ENCODE peak calls at places on chromosomes 1 and 21, in five cellular contexts. X is endothelial cell of umbilical vein, D is AG04450, V is fibroblast of lung, I is ovary. J is an unnamed sample. For H3K9me3, the result is how much of the 10 kb centered on the place peaks cover.

GRCh38 chr1:209395169-209395568 is 188.3 kb upstream of the CAMK1G start:
- DNase-seq in V (no peak), D (no peak), I (no peak), X (no peak), J (no peak)

GRCh38 chr1:228198977-228199590 is 8.8 kb upstream of the OBSCN start:
- DNase-seq in D (no peak), I (no peak), V (no peak), X (no peak), J (no peak)

GRCh38 chr1:91104712-91105111 is 82.9 kb upstream of the ZNF644 start:
- DNase-seq in I (no peak), D (no peak), X (no peak), V (no peak), J (no peak)

GRCh38 chr21:32378956-32379355 is 13.9 kb downstream of the URB1 start:
- DNase-seq in I (no peak), V (peak), X (no peak), D (no peak), J (no peak)

GRCh38 chr1:206885341-206886060 is 11.7 kb upstream of the IL24 start:
- DNase-seq in X (no peak), D (no peak), V (no peak), I (no peak), J (no peak)

GRCh38 chr1:179353546-179353945 is 12.2 kb upstream of the AXDND1 start:
- DNase-seq in I (peak), V (peak), X (no peak), D (peak), J (no peak)

GRCh38 chr1:50279622-50280320 is 143.5 kb downstream of the DMRTA2 start:
- DNase-seq in D (no peak), X (peak), I (no peak), V (no peak), J (peak)

GRCh38 chr21:42006765-42007164 is 3.4 kb downstream of the ZBTB21 start:
- DNase-seq in D (no peak), I (no peak), V (no peak), X (no peak), J (no peak)

GRCh38 chr1:201694615-201695335 is 134.2 kb upstream of the IPO9 start:
- DNase-seq in D (no peak), X (no peak), I (no peak), V (no peak), J (no peak)

GRCh38 chr1:201696217-201696761 is 132.7 kb upstream of the IPO9 start:
- DNase-seq in X (no peak), I (peak), V (peak), D (peak), J (no peak)

GRCh38 chr1:201695607-201696006 is 133.3 kb upstream of the IPO9 start:
- DNase-seq in V (no peak), X (no peak), I (no peak), D (no peak), J (no peak)

GRCh38 chr1:201693887-201694614 is 134.9 kb upstream of the IPO9 start:
- DNase-seq in X (no peak), D (no peak), I (no peak), V (no peak), J (no peak)

DNA sequence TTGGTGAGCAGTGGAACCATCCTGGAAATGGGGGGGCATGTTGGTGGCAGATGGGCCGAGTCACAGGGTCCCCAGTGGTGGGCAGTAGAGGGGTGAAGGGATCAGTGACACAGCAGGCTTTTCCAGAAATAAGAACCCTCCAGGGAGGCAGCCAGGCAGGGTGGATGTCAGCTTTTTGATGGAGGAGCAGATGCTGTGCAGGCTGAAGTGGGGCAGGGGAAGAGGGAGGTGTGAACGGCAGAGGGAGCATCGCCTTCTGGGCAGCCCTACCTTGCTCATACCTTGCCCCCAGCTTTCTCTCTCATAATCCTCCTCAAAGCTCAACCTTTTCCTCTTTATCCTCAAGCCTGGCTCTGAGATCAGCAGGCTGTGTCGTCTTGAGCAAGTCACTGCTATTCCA is 131.8 kb upstream of the IPO9 start:
- DNase-seq in D (no peak), X (no peak), I (no peak), V (no peak), J (no peak)
- H3K27ac ChIP-seq in D (peak), X (no peak), I (no peak), V (peak), J (no peak)

GRCh38 chr1:72704841-72705477 is 422.6 kb upstream of the NEGR1 start:
- DNase-seq in I (no peak), D (no peak), V (no peak), X (no peak), J (peak)
- H3K9me3 ChIP-seq in I (under half), D (under half), V (under half), X (under half), J (under half)

GRCh38 chr1:234943801-234944402 is 184.7 kb downstream of the TOMM20 start:
- DNase-seq in I (no peak), X (no peak), D (no peak), V (no peak), J (no peak)
- TF ChIP-seq CTCF in I (no peak), X (no peak), D (no peak), V (no peak), J (no peak)

GRCh38 chr1:2480236-2480985 is 4.3 kb downstream of the PLCH2 start:
- DNase-seq in V (no peak), X (no peak), I (no peak), D (no peak), J (peak)

GRCh38 chr1:2482588-2482987 is 6.5 kb downstream of the PLCH2 start:
- DNase-seq in X (no peak), I (no peak), D (no peak), V (no peak), J (no peak)

GRCh38 chr1:2479618-2480017 is 3.5 kb downstream of the PLCH2 start:
- DNase-seq in I (no peak), V (no peak), D (no peak), X (no peak), J (no peak)

GRCh38 chr1:2481885-2482284 is 5.8 kb downstream of the PLCH2 start:
- DNase-seq in V (no peak), X (no peak), I (no peak), D (no peak), J (no peak)

GRCh38 chr1:2480986-2481364 is 4.9 kb downstream of the PLCH2 start:
- DNase-seq in X (no peak), D (no peak), I (no peak), V (no peak), J (no peak)
- H3K27ac ChIP-seq in X (no peak), D (no peak), I (no peak), V (no peak), J (peak)

DNA sequence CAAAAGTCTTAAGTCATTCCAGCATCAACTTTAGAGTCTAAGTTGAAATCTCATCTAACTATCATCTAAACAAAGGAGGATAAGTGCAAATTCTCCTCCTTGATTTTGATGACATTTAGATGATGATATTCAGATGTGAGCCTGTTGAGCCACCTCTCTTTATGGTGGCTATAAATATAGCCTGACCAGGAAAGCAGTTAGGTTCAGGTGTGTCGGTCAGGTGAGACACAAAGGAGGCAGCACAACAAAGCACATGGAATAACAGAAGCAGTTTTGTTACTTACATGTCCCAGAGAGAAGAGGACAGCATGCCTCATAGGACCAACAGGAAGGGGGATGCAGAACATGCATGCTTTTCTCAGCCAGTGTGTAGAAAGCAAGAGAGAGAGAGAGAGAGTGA is 30.6 kb upstream of the PLA2G2A start:
- DNase-seq in X (no peak), I (no peak), D (no peak), V (no peak), J (no peak)
- H3K9me3 ChIP-seq in X (under half), I (under half), D (under half), V (under half), J (under half)

GRCh38 chr1:3351300-3352083 is 103.0 kb upstream of the ARHGEF16 start:
- DNase-seq in V (no peak), I (no peak), X (no peak), D (no peak), J (peak)

GRCh38 chr1:3349161-3349967 is 105.1 kb upstream of the ARHGEF16 start:
- DNase-seq in D (no peak), I (no peak), X (no peak), V (no peak), J (peak)

GRCh38 chr1:3349968-3350299 is 104.5 kb upstream of the ARHGEF16 start:
- DNase-seq in D (no peak), I (no peak), V (no peak), X (no peak), J (no peak)

GRCh38 chr1:3352084-3352951 is 102.1 kb upstream of the ARHGEF16 start:
- DNase-seq in I (peak), D (no peak), V (peak), X (no peak), J (peak)

DNA sequence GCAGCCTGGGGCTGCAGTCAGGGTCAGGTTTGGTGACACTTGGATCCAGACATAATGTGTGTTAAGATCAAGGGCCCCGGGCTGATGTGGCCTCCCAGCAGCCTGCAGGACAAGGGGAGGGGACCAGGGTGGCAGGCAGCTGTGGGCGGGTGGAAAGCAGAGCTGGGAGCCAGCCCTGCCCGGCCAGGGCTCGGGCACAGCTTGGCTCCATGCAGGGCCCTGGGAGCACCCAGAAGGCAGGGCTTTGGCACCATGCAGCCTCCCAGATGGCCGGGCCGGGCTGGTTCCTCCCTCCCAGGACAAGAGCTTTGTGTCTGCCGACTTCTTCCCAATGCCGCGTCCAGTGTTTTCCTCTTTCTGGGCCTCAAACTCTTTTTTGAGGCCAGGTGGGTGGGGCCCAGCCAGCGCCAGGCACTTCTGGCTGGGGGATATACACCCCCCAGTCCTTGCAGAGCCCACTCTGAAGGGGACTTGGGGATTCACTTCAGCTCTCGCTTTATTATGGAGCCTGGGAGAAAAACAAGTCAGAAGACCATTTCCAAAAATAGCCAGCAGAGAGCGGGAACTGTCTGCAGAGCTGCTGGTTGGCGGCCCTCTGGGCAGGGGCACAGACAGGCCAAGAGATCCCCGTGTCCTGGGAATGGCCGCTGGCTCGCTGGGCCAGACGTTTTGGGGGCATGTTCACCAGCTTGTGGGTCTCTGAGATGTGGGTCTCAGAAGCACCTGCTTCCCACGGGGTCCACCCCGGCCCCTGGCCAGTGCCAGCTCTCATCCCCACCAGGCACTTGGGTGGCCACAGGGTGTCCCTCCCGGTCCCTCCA is 103.8 kb upstream of the ARHGEF16 start:
- DNase-seq in V (no peak), D (no peak), I (peak), X (no peak), J (no peak)
- TF ChIP-seq CTCF in V (peak), D (no peak), I (no peak), X (no peak), J (no peak)

DNA sequence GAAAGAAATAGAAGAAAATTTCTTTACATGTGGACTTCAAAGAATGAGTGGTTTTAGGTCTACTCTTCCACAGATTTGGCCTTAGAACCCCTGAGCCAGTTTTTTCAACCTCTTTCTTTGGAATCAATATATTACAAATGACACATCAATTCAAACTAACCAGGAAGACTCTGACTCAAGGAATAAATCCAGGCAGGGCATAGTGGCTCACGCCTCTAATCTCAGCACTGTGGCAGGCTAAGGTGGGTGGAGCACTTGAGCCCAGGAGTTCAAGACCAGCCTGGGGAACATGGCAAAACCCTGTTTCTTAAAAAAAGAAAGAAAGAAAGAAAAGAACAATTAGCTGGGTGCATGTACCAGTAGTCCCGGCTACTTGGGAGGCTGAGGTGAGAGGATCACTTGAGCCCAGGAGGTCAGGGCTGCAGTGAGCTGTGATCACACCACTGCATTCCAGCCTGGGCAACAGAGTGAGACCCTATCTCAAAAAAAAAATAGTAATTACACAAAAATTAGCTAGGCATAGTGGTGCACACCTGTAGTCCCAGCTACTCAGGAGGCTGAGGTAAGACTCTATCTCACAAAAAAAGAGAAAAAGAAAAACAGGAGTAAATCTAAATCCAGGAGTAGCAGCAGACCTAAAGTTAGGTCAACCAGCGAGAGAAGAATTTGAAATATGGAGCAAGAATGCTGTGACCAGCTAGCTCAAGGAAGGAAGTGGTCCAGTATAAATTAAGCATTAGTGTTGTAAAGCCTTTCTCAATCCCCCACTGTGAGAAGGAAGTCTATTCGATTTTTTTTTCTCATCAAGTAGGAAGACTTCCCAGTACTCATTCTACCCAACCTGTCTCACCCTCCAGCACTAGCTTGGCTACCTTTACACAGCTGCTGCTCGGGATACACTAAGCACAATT is 1.9 kb downstream of the SORT1 start:
- DNase-seq in D (peak), V (peak), I (no peak), X (no peak), J (peak)
- H3K27ac ChIP-seq in D (peak), V (no peak), I (no peak), X (no peak), J (no peak)

GRCh38 chr1:247189981-247190798 is 18.4 kb upstream of the ZNF124 start:
- DNase-seq in X (no peak), V (no peak), D (no peak), I (no peak), J (no peak)
- H3K9me3 ChIP-seq in X (under half), V (under half), D (under half), I (under half), J (half or more)

GRCh38 chr1:201730611-201731010 is 98.3 kb upstream of the IPO9 start:
- DNase-seq in D (no peak), V (no peak), I (no peak), X (no peak), J (no peak)
- TF ChIP-seq CTCF in D (no peak), V (no peak), I (no peak), X (no peak), J (no peak)

DNA sequence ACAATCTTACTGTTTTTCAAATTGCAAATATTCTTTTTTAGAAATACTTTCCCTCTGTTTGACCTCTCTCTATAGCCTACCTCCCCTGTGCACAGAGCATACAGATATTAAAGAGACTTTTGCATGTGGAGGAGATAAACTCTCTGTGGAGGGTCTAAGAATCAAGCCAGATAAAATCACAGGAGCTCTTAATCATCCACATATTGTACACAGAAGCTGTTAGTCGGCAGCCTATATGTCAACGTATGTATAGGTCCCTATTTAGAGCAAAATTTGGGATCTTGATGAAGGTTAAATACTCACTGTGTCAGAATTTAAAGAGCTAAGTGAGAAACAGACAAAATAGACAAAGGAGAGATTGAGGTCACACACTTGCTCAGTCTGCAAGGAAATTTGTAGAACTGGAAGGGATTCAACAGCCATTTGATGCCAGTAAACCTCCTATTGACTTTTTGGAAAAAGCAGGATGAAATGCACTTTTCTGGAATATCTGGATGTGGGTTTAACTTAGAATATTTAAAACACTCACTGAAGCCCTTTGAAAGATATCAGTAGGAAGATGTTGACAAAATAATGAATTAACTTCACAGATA is 4.1 kb upstream of the IRF2BP2 start:
- DNase-seq in X (peak), I (no peak), D (no peak), V (peak), J (no peak)
- H3K27ac ChIP-seq in X (no peak), I (no peak), D (peak), V (peak), J (peak)

J was measured in A673.